ENCODE peak calls at places on chromosomes 2 and 18, in six cellular contexts. L is transverse colon, K is tibial artery, A is A549, I is ovary, S is foreskin fibroblast. R is an unnamed sample.
A peak's percentile ranks its signal among the peaks of the same experiment; 100 is the strongest.

GRCh38 chr2:135485441-135485840 is 45.6 kb downstream of the ZRANB3 start:
- DNase-seq in S (no peak), A (no peak), L (no peak), K (no peak), I (no peak), R (no peak)

GRCh38 chr2:218631837-218632236 is 24.1 kb downstream of the PLCD4 start:
- DNase-seq in K (no peak), S (peak; percentile 34), L (no peak), I (no peak), A (no peak), R (peak; percentile 40)

GRCh38 chr2:112194480-112194879 is 56.3 kb downstream of the FBLN7 start:
- DNase-seq in S (no peak), K (no peak), A (no peak), L (no peak), I (no peak), R (no peak)

GRCh38 chr2:24592436-24593100 is 101.5 kb downstream of the NCOA1 start:
- DNase-seq in I (no peak), L (no peak), S (no peak), A (no peak), K (no peak), R (no peak)

GRCh38 chr18:13381907-13382682 is 163.5 kb downstream of the LDLRAD4 start:
- DNase-seq in S (peak; percentile 31), A (no peak), K (peak; percentile 78), L (peak; percentile 66), I (peak; percentile 63), R (peak; percentile 57)

GRCh38 chr18:48547456-48548403 is 8.9 kb downstream of the CTIF start:
- DNase-seq in S (peak; percentile 92), A (no peak), I (no peak), K (peak; percentile 61), L (no peak), R (peak; percentile 74)

GRCh38 chr2:173553589-173553988 is 198.9 kb downstream of the CDCA7 start:
- DNase-seq in I (no peak), A (no peak), L (peak; percentile 66), S (peak; percentile 88), K (no peak), R (peak; percentile 64)

GRCh38 chr18:40692871-40693270 is 1262.2 kb upstream of the PIK3C3 start:
- DNase-seq in K (no peak), L (no peak), I (no peak), A (no peak), S (peak; percentile 3), R (no peak)

GRCh38 chr2:196502413-196502812 is 137.1 kb upstream of the CCDC150 start:
- DNase-seq in K (no peak), A (no peak), I (no peak), S (no peak), L (no peak), R (no peak)

GRCh38 chr2:7007846-7008741 is 90.9 kb downstream of the RNF144A start:
- DNase-seq in S (peak; percentile 33), A (no peak), K (peak; percentile 86), I (peak; percentile 83), L (peak; percentile 73), R (peak; percentile 98)

GRCh38 chr2:102302458-102302857 is 8.9 kb upstream of the IL1RL1 start:
- DNase-seq in K (no peak), I (no peak), L (no peak), A (no peak), S (no peak), R (no peak)

GRCh38 chr18:45066210-45066609 is 385.5 kb downstream of the SETBP1 start:
- DNase-seq in I (no peak), K (no peak), L (no peak), A (no peak), S (no peak), R (no peak)

GRCh38 chr2:236976271-236977120 is 109.2 kb upstream of the COPS8 start:
- DNase-seq in K (no peak), A (no peak), L (no peak), I (no peak), S (no peak), R (no peak)

GRCh38 chr2:237025090-237025865 is 60.4 kb upstream of the COPS8 start:
- DNase-seq in A (peak; percentile 36), L (peak; percentile 73), I (no peak), K (peak; percentile 57), S (peak; percentile 96), R (peak; percentile 98)

GRCh38 chr2:199274-199966 is 64.4 kb downstream of the SH3YL1 start:
- DNase-seq in S (no peak), I (no peak), L (no peak), A (no peak), K (no peak), R (no peak)

DNA sequence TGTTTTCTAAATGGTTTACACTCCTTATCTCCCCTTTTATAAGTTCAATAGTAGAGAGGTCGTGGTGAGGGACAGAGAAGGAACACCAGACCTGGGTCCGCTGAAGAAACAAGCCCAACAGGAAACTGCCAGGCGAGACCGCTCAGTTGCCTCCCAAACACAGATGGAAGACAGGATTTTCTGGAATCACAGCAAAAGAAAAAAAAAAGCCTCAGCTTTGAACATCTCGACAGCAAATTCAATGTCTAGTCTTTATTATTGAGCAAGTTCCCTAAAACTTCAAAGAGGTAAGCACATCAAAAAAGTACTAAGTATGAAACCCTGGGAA is 33.5 kb upstream of the GNAL start:
- DNase-seq in K (no peak), A (no peak), I (no peak), L (no peak), S (no peak), R (no peak)
- TF ChIP-seq CTCF in K (no peak), A (no peak), I (no peak), L (no peak), S (no peak), R (no peak)

GRCh38 chr2:98936133-98936916 is at the start of gene CRACDL:
- DNase-seq in I (no peak), K (no peak), S (peak; percentile 62), L (no peak), A (no peak), R (no peak)
- H3K4me3 ChIP-seq in I (peak within 1 kb of the TSS; percentile 29), K (peak within 1 kb of the TSS; percentile 40), S (peak within 1 kb of the TSS; percentile 10), L (peak within 1 kb of the TSS; percentile 35), A (peak within 1 kb of the TSS; percentile 52), R (peak within 1 kb of the TSS; percentile 25)

GRCh38 chr2:183172220-183172887 is 48.1 kb downstream of the NUP35 start:
- DNase-seq in A (no peak), L (no peak), K (no peak), I (no peak), S (no peak), R (no peak)
- TF ChIP-seq CTCF in A (no peak), L (no peak), K (no peak), I (no peak), S (no peak), R (no peak)

DNA sequence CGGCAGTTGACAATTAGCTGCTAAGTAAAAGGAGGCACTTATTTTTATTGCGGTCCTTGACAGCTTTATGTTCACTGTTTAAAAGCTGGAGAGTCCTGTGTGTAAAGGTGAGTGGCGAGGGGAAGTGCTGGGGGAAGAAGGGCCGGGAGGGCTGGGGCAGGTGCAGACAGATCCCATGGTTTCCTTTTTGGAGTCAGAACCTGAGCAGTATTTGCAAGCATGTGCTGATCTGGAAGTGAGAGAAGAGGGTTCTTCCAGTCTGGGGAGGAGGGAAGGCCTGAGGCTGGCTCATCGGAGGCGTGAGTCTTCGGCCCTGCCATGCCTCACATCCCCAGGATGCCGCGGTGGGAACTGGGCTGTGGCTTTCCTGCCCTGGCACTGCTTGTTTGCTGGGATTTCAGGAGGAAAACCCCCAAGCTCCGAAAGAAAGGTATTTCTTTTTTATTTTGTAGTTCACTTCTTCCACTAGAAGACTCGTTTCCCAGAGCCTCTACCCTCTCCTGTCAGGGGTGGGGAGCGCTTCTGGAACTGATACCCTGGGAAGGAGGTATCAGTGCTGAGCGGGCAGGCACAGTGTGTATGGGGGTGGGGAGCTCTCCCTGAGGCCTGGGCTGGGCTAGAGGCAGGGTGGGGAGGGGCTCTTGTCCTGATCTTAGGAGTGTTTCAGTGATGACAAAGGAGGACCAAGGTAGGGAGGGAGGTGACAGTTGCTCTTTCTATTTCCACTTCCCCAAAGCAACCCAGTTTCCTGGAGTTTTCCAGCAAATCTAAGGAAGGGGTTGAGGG is 65.2 kb downstream of the ARHGAP25 start:
- DNase-seq in S (no peak), L (no peak), K (no peak), A (no peak), I (no peak), R (no peak)
- H3K4me3 ChIP-seq in S (no peak overlapping the region), L (no peak overlapping the region), K (no peak overlapping the region), A (no peak overlapping the region), I (no peak overlapping the region), R (no peak overlapping the region)

R was measured in fibroblast of mammary gland.